ENCODE peak calls at places on chromosomes 2 and 18, in four cellular contexts. Y, N, J and U are unnamed samples.

GRCh38 chr2:113080134-113080533 is 12.4 kb downstream of the IL1F10 start:
- DNase-seq in Y (no peak), N (peak; percentile 23), J (peak; percentile 60), U (no peak)

GRCh38 chr2:157182834-157183396 is 74.6 kb upstream of the GALNT5 start:
- DNase-seq in Y (peak; percentile 97), N (no peak), J (no peak), U (no peak)

GRCh38 chr2:98726172-98726725 is 4.7 kb downstream of the MGAT4A start:
- DNase-seq in Y (no peak), N (no peak), J (no peak), U (no peak)

GRCh38 chr18:63590368-63590767 is 3.2 kb downstream of the SERPINB13 start:
- DNase-seq in Y (no peak), N (no peak), J (no peak), U (no peak)

GRCh38 chr2:233745073-233745755 is 14.9 kb upstream of the UGT1A1 start:
- DNase-seq in Y (no peak), N (no peak), J (no peak), U (no peak)

GRCh38 chr2:67394734-67395133 is 2.4 kb upstream of the ETAA1 start:
- DNase-seq in Y (peak; percentile 53), N (no peak), J (no peak), U (no peak)

GRCh38 chr2:213959589-213959988 is 451.3 kb upstream of the VWC2L start:
- DNase-seq in Y (no peak), N (no peak), J (no peak), U (no peak)

GRCh38 chr18:41940506-41941215 is 14.4 kb upstream of the PIK3C3 start:
- DNase-seq in Y (peak; percentile 97), N (peak; percentile 41), J (no peak), U (no peak)

GRCh38 chr18:44840053-44840826 is 159.6 kb downstream of the SETBP1 start:
- DNase-seq in Y (no peak), N (no peak), J (no peak), U (no peak)

GRCh38 chr2:289362-290089 is 1.6 kb upstream of the ALKAL2 start:
- DNase-seq in Y (peak; percentile 11), N (no peak), J (peak; percentile 36), U (no peak)

GRCh38 chr2:176885661-176886060 is 326.9 kb upstream of the HNRNPA3 start:
- DNase-seq in Y (no peak), N (no peak), J (no peak), U (no peak)

GRCh38 chr18:11872479-11873136 is 21.4 kb downstream of the CHMP1B start:
- DNase-seq in Y (no peak), N (no peak), J (peak; percentile 63), U (no peak)

GRCh38 chr2:18378020-18378653 is 182.3 kb downstream of the RDH14 start:
- DNase-seq in Y (peak; percentile 49), N (no peak), J (peak; percentile 54), U (no peak)

GRCh38 chr2:151422917-151423439 is 13.3 kb downstream of the RIF1 start:
- DNase-seq in Y (no peak), N (no peak), J (no peak), U (no peak)

GRCh38 chr2:237731663-237732062 is 66.9 kb upstream of the RBM44 start:
- DNase-seq in Y (peak; percentile 81), N (no peak), J (no peak), U (no peak)

GRCh38 chr2:74292752-74293151 is 50.5 kb downstream of the SLC4A5 start:
- DNase-seq in Y (peak; percentile 24), N (no peak), J (no peak), U (no peak)

GRCh38 chr2:45988879-45989278 is 308.3 kb upstream of the EPAS1 start:
- DNase-seq in Y (no peak), N (no peak), J (no peak), U (no peak)

GRCh38 chr2:229861431-229861830 is 60.4 kb downstream of the TRIP12 start:
- DNase-seq in Y (peak; percentile 22), N (no peak), J (no peak), U (no peak)

GRCh38 chr18:57631697-57632096 is 10.1 kb upstream of the NARS1 start:
- DNase-seq in Y (no peak), N (no peak), J (no peak), U (no peak)

GRCh38 chr2:157809212-157809611 is 66.9 kb downstream of the ACVR1 start:
- DNase-seq in Y (peak; percentile 71), N (no peak), J (no peak), U (no peak)

GRCh38 chr2:10410716-10411437 is 37.2 kb downstream of the ODC1 start:
- DNase-seq in Y (no peak), N (no peak), J (no peak), U (no peak)

GRCh38 chr18:36309436-36310391 is 12.2 kb downstream of the FHOD3 start:
- DNase-seq in Y (peak; percentile 98), N (no peak), J (no peak), U (no peak)

GRCh38 chr2:120509213-120509815 is 163.4 kb downstream of the INHBB start:
- DNase-seq in Y (no peak), N (no peak), J (no peak), U (no peak)

GRCh38 chr2:42928161-42928691 is 135.8 kb upstream of the HAAO start:
- DNase-seq in Y (no peak), N (no peak), J (no peak), U (no peak)

GRCh38 chr18:78974115-78974740 is 5.4 kb upstream of the SALL3 start:
- DNase-seq in Y (no peak), N (no peak), J (no peak), U (no peak)

GRCh38 chr18:51622676-51623075 is 425.2 kb upstream of the MEX3C start:
- DNase-seq in Y (no peak), N (no peak), J (no peak), U (no peak)

GRCh38 chr2:240384711-240385450 is 50.6 kb upstream of the GPC1 start:
- DNase-seq in Y (no peak), N (no peak), J (no peak), U (no peak)

GRCh38 chr2:111117666-111118454 is 2.9 kb upstream of the BCL2L11 start:
- DNase-seq in Y (peak; percentile 77), N (no peak), J (no peak), U (no peak)

GRCh38 chr18:26322892-26323653 is 96.8 kb downstream of the TAF4B start:
- DNase-seq in Y (peak; percentile 56), N (no peak), J (no peak), U (no peak)

GRCh38 chr2:187312734-187313282 is 135.2 kb downstream of the CALCRL start:
- DNase-seq in Y (no peak), N (no peak), J (no peak), U (no peak)

GRCh38 chr2:146804288-146804687 is 1040.5 kb upstream of the ACVR2A start:
- DNase-seq in Y (no peak), N (no peak), J (no peak), U (no peak)

GRCh38 chr2:146807568-146808168 is 1037.2 kb upstream of the ACVR2A start:
- DNase-seq in Y (no peak), N (no peak), J (no peak), U (no peak)

GRCh38 chr2:146806295-146807005 is 1038.4 kb upstream of the ACVR2A start:
- DNase-seq in Y (peak; percentile 4), N (no peak), J (no peak), U (no peak)

GRCh38 chr2:146801886-146802285 is 1042.9 kb upstream of the ACVR2A start:
- DNase-seq in Y (no peak), N (no peak), J (no peak), U (no peak)
- TF ChIP-seq CHD1 in Y (no peak), N (no peak), J (no peak), U (no peak)

DNA sequence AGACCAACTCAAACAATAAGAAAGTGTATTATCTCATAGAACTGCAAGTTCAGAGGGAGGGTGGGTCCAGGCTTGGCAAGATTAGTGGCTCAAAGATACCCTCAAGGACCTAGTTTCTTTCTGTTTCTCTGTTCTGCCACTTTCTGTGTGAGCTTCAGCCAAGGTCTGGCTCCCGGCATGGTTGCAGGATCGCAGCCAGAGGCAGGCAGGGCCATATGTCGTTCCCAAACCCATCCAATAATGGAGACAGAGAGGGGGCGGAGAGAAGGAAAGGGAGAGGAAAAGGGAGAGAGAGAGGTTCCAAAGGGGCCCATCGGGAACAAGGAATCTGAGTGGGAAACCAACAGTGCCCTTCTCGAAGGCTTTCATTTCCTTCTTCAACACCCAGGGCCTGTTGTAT is 169.1 kb upstream of the NCK2 start:
- DNase-seq in Y (no peak), N (no peak), J (no peak), U (no peak)
- TF ChIP-seq CHD1 in Y (no peak), N (no peak), J (no peak), U (no peak)

GRCh38 chr2:180012523-180012922 is 5.4 kb upstream of the CWC22 start:
- DNase-seq in Y (peak; percentile 85), N (no peak), J (no peak), U (no peak)
- TF ChIP-seq CHD1 in Y (no peak), N (no peak), J (no peak), U (no peak)

GRCh38 chr2:231227309-231228162 is 29.1 kb downstream of the ARMC9 start:
- DNase-seq in Y (peak; percentile 79), N (peak; percentile 29), J (peak; percentile 72), U (peak; percentile 70)

GRCh38 chr2:231228223-231228622 is 29.8 kb downstream of the ARMC9 start:
- DNase-seq in Y (no peak), N (no peak), J (no peak), U (peak; percentile 78)

GRCh38 chr2:231223458-231223970 is 25.1 kb downstream of the ARMC9 start:
- DNase-seq in Y (peak; percentile 60), N (no peak), J (no peak), U (no peak)

GRCh38 chr2:231223001-231223375 is 24.6 kb downstream of the ARMC9 start:
- DNase-seq in Y (no peak), N (no peak), J (no peak), U (no peak)

DNA sequence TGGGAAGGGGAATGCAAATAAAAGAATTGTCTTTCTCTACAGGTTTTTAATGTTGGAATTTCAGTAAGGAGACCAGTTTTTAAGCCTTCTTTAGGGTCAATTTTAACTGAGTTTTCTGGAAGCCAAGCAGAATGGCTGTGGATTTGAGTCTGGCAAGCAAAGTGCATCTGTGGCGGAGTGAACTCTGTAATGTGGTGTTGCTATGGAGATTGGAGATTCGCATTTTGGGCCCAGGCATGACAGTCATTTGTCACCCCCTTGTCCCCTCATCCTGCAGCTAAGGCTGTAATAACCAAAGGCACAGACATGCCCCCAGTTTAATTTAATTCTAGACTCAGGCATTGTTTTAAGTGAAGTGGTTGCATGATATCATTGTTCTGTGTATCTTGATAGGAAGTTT is 30.5 kb downstream of the ARMC9 start:
- DNase-seq in Y (no peak), N (no peak), J (no peak), U (peak; percentile 11)
- TF ChIP-seq CHD1 in Y (no peak), N (no peak), J (no peak), U (no peak)